ENCODE peak calls at places on chromosomes 2 and 18, in seven cellular contexts. X is uterus; U is fibroblast of pulmonary artery; D is CD8-positive, alpha-beta memory T cell; K is CD4-positive, CD25-positive, alpha-beta regulatory T cell; M is AG04449; P is adrenal gland. N is an unnamed sample.

GRCh38 chr18:28161608-28162599 is 15.0 kb downstream of the CDH2 start:
- DNase-seq in X (no peak), U (no peak), D (no peak), K (no peak), M (no peak), P (no peak), N (no peak)

GRCh38 chr2:65576861-65577601 is 144.6 kb upstream of the SPRED2 start:
- DNase-seq in X (no peak), U (peak; percentile 94), D (no peak), K (no peak), M (peak; percentile 68), P (no peak), N (peak; percentile 47)

GRCh38 chr2:143263045-143263625 is 133.9 kb downstream of the ARHGAP15 start:
- DNase-seq in X (no peak), U (no peak), D (no peak), K (no peak), M (no peak), P (no peak), N (no peak)

GRCh38 chr2:27118525-27119329 is at the start of gene CGREF1:
- DNase-seq in X (no peak), U (no peak), D (no peak), K (no peak), M (no peak), P (no peak), N (no peak)

GRCh38 chr2:84306361-84306760 is 152.7 kb downstream of the SUCLG1 start:
- DNase-seq in X (no peak), U (no peak), D (no peak), K (no peak), M (no peak), P (no peak), N (no peak)

GRCh38 chr2:241137276-241138190 is 11.7 kb downstream of the PASK start:
- DNase-seq in X (no peak), U (no peak), D (no peak), K (no peak), M (no peak), P (no peak), N (no peak)

GRCh38 chr18:43596106-43596712 is 318.9 kb upstream of the SYT4 start:
- DNase-seq in X (no peak), U (peak; percentile 48), D (no peak), K (no peak), M (no peak), P (no peak), N (no peak)

GRCh38 chr2:28751956-28752607 is 452 bp downstream of the PPP1CB start:
- DNase-seq in X (no peak), U (no peak), D (peak; percentile 18), K (peak; percentile 43), M (no peak), P (peak; percentile 67), N (no peak)

GRCh38 chr2:120741514-120742448 is 6.1 kb downstream of the GLI2 start:
- DNase-seq in X (no peak), U (no peak), D (no peak), K (no peak), M (no peak), P (peak; percentile 39), N (peak; percentile 59)

GRCh38 chr18:49970288-49970687 is 157.0 kb upstream of the ACAA2 start:
- DNase-seq in X (no peak), U (no peak), D (no peak), K (no peak), M (no peak), P (no peak), N (no peak)

GRCh38 chr2:85278361-85278760 is 49.4 kb downstream of the TGOLN2 start:
- DNase-seq in X (no peak), U (peak; percentile 49), D (no peak), K (no peak), M (no peak), P (no peak), N (no peak)

GRCh38 chr2:224722777-224723176 is 6.6 kb upstream of the CCDC195 start:
- DNase-seq in X (no peak), U (no peak), D (no peak), K (no peak), M (no peak), P (no peak), N (no peak)

GRCh38 chr2:215428060-215428910 is 7.6 kb downstream of the FN1 start:
- DNase-seq in X (no peak), U (peak; percentile 53), D (no peak), K (no peak), M (no peak), P (no peak), N (no peak)

GRCh38 chr18:78032574-78032973 is 782.9 kb downstream of the GALR1 start:
- DNase-seq in X (no peak), U (no peak), D (no peak), K (no peak), M (no peak), P (no peak), N (no peak)

GRCh38 chr18:62523631-62524442 is 1.0 kb downstream of the ZCCHC2 start:
- DNase-seq in X (peak; percentile 50), U (peak; percentile 58), D (peak; percentile 49), K (peak; percentile 59), M (no peak), P (peak; percentile 77), N (peak; percentile 70)

GRCh38 chr18:62522178-62522509 is 681 bp upstream of the ZCCHC2 start:
- DNase-seq in X (no peak), U (no peak), D (no peak), K (no peak), M (no peak), P (no peak), N (no peak)

GRCh38 chr18:62522510-62523254 is at the start of gene ZCCHC2:
- DNase-seq in X (peak; percentile 97), U (peak; percentile 97), D (peak; percentile 98), K (peak; percentile 99), M (peak; percentile 79), P (peak; percentile 98), N (peak; percentile 98)

GRCh38 chr18:62524443-62525200 is 1.8 kb downstream of the ZCCHC2 start:
- DNase-seq in X (peak; percentile 37), U (peak; percentile 45), D (peak; percentile 65), K (peak; percentile 66), M (no peak), P (peak; percentile 75), N (no peak)

DNA sequence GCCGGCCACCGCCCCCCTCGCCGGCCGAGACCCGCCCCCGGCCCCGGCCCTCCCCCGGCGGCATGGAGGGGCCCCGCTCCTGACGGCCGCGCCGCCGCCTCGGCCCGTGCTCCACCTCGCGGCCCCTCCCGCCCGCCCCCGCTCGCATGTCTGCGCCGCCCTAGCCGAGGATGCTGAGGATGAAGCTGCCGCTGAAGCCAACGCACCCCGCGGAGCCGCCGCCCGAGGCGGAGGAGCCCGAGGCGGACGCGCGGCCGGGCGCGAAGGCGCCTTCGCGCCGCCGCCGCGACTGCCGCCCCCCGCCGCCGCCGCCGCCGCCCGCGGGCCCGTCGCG is 397 bp downstream of the ZCCHC2 start:
- DNase-seq in X (no peak), U (no peak), D (no peak), K (no peak), M (no peak), P (no peak), N (no peak)
- H3K4me3 ChIP-seq in X (peak overlapping the region; percentile 83), U (peak overlapping the region; percentile 80), D (no peak overlapping the region), K (no peak overlapping the region), M (peak overlapping the region; percentile 78), P (peak overlapping the region; percentile 76), N (peak overlapping the region; percentile 80)

DNA sequence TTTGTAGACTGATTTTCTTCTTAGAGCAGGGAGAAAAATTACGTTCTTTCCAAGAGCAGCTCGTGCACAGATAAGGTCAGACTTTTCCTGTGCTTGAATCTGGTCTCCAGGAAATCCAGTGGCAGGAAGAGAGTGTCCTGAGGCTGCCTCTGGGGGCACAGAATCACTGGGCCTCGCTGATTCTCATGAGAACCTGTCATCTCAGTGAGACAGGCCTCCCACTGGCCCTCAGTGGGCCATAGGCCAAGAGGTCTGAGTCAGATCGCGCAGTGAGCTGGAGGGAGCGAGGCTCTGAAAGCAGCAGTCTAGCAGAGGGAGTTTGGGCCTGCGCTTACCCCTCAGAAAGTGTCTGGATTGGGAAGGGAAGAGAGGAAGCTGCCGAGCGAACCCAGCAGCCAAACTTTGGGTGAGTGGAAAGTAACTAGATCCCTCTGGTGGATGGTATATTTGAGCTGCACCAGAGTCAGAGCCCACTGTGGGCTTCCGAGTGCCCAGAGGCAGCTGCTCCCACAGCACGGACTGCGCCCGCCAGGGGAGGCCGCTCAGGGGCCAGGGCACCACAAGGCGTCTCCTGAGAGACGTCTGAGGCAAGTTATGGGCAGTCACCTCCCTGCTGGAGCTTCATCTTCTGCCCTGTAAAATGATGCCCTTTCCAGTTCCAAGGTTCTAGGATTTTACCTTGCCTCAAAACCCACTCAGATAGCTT is 8.2 kb downstream of the GDF7 start:
- DNase-seq in X (peak; percentile 79), U (peak; percentile 88), D (no peak), K (no peak), M (peak; percentile 37), P (peak; percentile 81), N (no peak)
- H3K4me3 ChIP-seq in X (no peak overlapping the region), U (no peak overlapping the region), D (no peak overlapping the region), K (no peak overlapping the region), M (no peak overlapping the region), P (no peak overlapping the region), N (no peak overlapping the region)

DNA sequence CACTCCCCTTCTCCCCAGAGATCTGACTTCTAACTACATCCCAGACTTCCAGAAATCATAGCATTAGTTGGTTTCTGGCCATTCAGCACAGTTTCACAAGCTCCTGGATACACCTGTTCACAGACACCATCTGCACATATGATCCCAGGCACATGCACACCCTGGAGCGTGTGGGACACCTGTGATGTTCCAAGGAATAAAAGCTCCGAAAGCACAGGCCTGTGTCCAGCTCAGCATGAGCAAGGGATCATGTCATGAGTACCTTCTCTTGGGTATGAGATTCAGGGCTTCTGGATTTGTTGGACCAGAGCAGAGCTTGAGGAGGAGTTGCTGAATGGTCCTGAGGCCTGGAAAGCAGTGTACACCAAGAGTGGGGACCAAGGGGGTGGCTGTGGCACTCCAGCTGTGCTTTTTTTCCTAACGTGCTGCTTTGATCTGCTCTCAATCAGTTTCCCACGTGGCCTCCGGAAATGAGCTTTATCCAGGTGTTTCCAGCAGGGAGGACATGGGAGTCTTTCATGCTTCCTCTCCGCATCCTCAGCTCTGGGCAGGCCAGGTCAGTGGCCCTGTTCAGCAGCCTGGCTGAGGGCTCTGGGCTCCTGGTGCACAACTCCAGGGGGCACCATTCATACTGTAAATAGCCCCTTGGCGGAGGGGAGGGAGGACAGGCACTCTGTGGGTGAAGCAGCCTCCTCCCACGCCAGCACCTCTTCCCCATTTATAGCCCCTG is 1.8 kb downstream of the DYSF start:
- DNase-seq in X (no peak), U (no peak), D (no peak), K (no peak), M (no peak), P (peak; percentile 41), N (peak; percentile 18)
- H3K4me3 ChIP-seq in X (no peak overlapping the region), U (no peak overlapping the region), D (no peak overlapping the region), K (no peak overlapping the region), M (no peak overlapping the region), P (no peak overlapping the region), N (no peak overlapping the region)

DNA sequence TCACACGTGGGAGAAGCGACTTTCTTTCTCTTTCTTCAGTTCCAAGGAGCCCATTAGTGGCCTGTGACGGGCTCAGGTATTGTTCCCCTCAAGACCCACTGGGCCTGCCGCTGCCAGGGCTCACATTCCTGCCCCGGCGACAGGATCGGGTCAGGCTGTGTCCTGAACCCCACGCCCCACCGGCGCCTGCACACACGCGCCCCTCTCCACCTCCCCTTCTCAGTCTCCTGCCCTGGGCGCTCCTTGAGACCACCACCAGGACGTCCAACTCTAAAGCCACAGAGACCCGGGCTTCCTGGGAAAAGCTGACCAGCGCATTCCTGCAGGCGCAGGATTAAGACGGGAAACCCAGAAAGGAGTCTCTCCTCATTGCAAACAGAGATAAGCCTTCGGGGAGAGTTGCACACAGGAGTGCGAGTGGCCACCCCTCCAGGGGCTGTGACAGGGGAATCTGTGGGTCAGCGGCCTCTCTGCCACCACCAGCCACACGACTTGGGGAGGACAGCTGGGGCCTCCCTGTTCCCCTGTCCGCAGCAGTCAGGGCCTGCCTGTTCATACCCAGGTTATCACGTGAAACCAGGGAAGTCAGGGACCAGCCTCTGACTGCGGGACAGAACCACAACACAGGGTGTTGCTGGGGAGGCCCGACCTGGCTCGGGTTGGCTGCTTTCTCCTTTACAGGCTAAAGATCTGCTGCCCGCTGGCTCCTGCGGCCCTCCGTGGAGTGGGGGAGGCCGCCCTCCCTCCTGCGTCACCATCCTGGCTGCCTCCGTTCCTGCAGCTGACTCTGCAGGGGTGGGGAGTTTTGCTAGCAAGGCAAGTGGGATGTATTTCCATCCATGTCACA is 88.8 kb downstream of the ZCCHC2 start:
- DNase-seq in X (no peak), U (peak; percentile 32), D (no peak), K (no peak), M (no peak), P (no peak), N (no peak)
- H3K4me3 ChIP-seq in X (peak overlapping the region; percentile 15), U (peak overlapping the region; percentile 13), D (no peak overlapping the region), K (no peak overlapping the region), M (no peak overlapping the region), P (peak overlapping the region; percentile 45), N (peak overlapping the region; percentile 23)